ENCODE peak calls at places on chromosomes 3 and 15, in ten cellular contexts. I is heart right ventricle, F is body of pancreas, V is MM.1S, U is neuronal stem cell, H is adrenal gland, L is breast epithelium, O is A549, A is cardiac muscle cell, C is SJSA1. M is an unnamed sample. For H3K4me1 and H3K9me3, the result is how much of the 10 kb centered on the place peaks cover.

GRCh38 chr3:187983484-187984124 is 170.4 kb upstream of the LPP start:
- DNase-seq in F (no peak), A (no peak), O (no peak), V (no peak), U (no peak), L (no peak), C (no peak), I (peak), H (peak), M (no peak)

GRCh38 chr3:10549617-10550228 is 44.3 kb upstream of the ATP2B2 start:
- DNase-seq in C (no peak), U (no peak), A (no peak), H (no peak), L (peak), F (no peak), I (no peak), V (no peak), O (no peak), M (no peak)

GRCh38 chr3:78604328-78604727 is 1163.5 kb downstream of the ROBO1 start:
- DNase-seq in C (no peak), I (no peak), L (no peak), H (no peak), A (peak), U (no peak), O (no peak), F (no peak), V (no peak), M (no peak)

GRCh38 chr15:38671675-38672141 is 107.1 kb upstream of the RASGRP1 start:
- DNase-seq in O (no peak), I (no peak), A (no peak), V (no peak), H (no peak), F (no peak), U (no peak), L (no peak), C (no peak), M (no peak)

GRCh38 chr15:56971571-56971970 is 53.1 kb downstream of the TCF12 start:
- DNase-seq in H (no peak), V (no peak), I (no peak), F (no peak), O (no peak), C (no peak), L (no peak), A (peak), U (no peak), M (no peak)

GRCh38 chr3:196569003-196569516 is 600 bp downstream of the FBXO45 start:
- DNase-seq in O (peak), L (no peak), F (peak), U (no peak), V (peak), I (no peak), H (peak), A (peak), C (peak), M (peak)

GRCh38 chr3:9731206-9732079 is at the start of gene BRPF1:
- DNase-seq in V (peak), L (peak), U (peak), H (peak), C (peak), O (peak), I (peak), A (peak), F (peak), M (peak)

GRCh38 chr3:126170073-126170916 is 10.1 kb downstream of the ALDH1L1 start:
- DNase-seq in A (peak), I (no peak), C (no peak), U (no peak), V (no peak), H (no peak), O (no peak), F (no peak), L (no peak), M (no peak)

GRCh38 chr3:25508901-25509300 is 80.8 kb downstream of the RARB start:
- DNase-seq in I (no peak), C (peak), U (no peak), A (peak), L (no peak), H (no peak), V (no peak), O (peak), F (no peak), M (no peak)

GRCh38 chr15:35673093-35673573 is 127.2 kb upstream of the DPH6 start:
- DNase-seq in O (no peak), H (no peak), I (peak), C (no peak), V (no peak), U (no peak), L (no peak), F (no peak), A (no peak), M (peak)

GRCh38 chr3:101950510-101950909 is 101.2 kb downstream of the NFKBIZ start:
- DNase-seq in H (no peak), I (no peak), O (peak), V (no peak), F (no peak), U (no peak), A (peak), C (no peak), L (no peak), M (no peak)

GRCh38 chr15:38069506-38069905 is 135.1 kb downstream of the TMCO5A start:
- DNase-seq in U (no peak), I (peak), O (peak), L (no peak), A (peak), V (no peak), C (peak), H (no peak), F (peak), M (peak)

GRCh38 chr15:67143646-67144045 is 78.2 kb downstream of the SMAD3 start:
- DNase-seq in C (no peak), F (no peak), A (no peak), H (no peak), I (no peak), V (no peak), O (no peak), U (no peak), L (no peak), M (no peak)
- H3K4me1 ChIP-seq in C (half or more), F (half or more), A (half or more), H (under half), I (half or more), V (under half), O (half or more), U (under half), L (under half), M (half or more)

GRCh38 chr15:20340931-20341661 is 200.5 kb downstream of the GOLGA6L6 start:
- DNase-seq in H (no peak), L (peak), V (peak), F (peak), I (peak), A (peak), U (no peak), C (peak), O (peak), M (no peak)
- H3K9me3 ChIP-seq in H (under half), L (under half), V (under half), F (under half), I (under half), A (under half), U (under half), C (under half), O (half or more), M (under half)

DNA sequence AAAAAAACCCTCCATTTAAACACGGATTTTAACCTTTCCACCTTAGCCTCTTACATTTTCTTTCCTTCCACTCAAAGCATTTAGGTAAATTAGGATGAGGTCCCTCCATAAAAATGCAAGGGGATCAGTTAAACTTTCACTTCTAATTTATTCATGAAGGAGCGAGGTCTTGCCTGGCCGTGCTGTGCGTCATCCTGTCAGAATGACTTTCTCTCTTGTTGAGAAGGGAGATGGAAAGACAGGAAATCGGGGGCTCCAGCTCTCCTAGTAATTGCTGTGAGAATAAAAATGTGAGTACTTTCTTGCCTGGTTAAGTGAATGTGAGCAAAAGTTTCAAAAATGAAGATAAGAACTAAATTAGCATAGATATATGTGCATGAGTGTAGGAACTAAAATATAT is 962.3 kb upstream of the NR2F2 start:
- DNase-seq in V (no peak), F (no peak), H (peak), L (no peak), U (no peak), O (no peak), I (peak), A (peak), C (no peak), M (no peak)
- H3K4me3 ChIP-seq in V (no peak), F (no peak), H (no peak), L (no peak), U (no peak), O (no peak), I (no peak), A (no peak), C (no peak), M (no peak)

GRCh38 chr3:124836448-124836847 is 50.7 kb downstream of the ITGB5 start:
- DNase-seq in H (no peak), C (no peak), A (no peak), F (no peak), L (no peak), I (no peak), V (no peak), O (no peak), U (no peak), M (no peak)

GRCh38 chr3:124837730-124838186 is 49.4 kb downstream of the ITGB5 start:
- DNase-seq in U (no peak), F (peak), H (peak), L (no peak), I (peak), V (no peak), O (peak), C (no peak), A (peak), M (peak)

GRCh38 chr3:124839896-124840295 is 47.3 kb downstream of the ITGB5 start:
- DNase-seq in V (no peak), F (no peak), H (no peak), I (no peak), U (no peak), O (no peak), C (no peak), A (no peak), L (no peak), M (no peak)

GRCh38 chr3:124837065-124837464 is 50.1 kb downstream of the ITGB5 start:
- DNase-seq in V (no peak), C (no peak), U (no peak), A (no peak), H (no peak), O (no peak), L (no peak), F (no peak), I (no peak), M (no peak)

GRCh38 chr3:124838963-124839362 is 48.2 kb downstream of the ITGB5 start:
- DNase-seq in C (no peak), U (no peak), F (no peak), I (no peak), V (no peak), A (no peak), H (no peak), O (no peak), L (no peak), M (peak)
- H3K4me1 ChIP-seq in C (under half), U (under half), F (under half), I (half or more), V (under half), A (under half), H (under half), O (half or more), L (under half), M (half or more)

GRCh38 chr15:25176616-25176923 is 221.8 kb downstream of the SNRPN start:
- DNase-seq in A (no peak), C (peak), U (no peak), V (no peak), H (no peak), O (no peak), F (no peak), I (no peak), L (peak), M (peak)

GRCh38 chr15:25178835-25179672 is 224.3 kb downstream of the SNRPN start:
- DNase-seq in H (no peak), L (peak), A (no peak), V (no peak), C (no peak), I (no peak), O (no peak), U (no peak), F (peak), M (no peak)

GRCh38 chr15:25175789-25176615 is 221.2 kb downstream of the SNRPN start:
- DNase-seq in L (no peak), C (no peak), A (no peak), I (peak), H (no peak), U (no peak), F (peak), V (no peak), O (no peak), M (no peak)

GRCh38 chr15:25177955-25178801 is 223.4 kb downstream of the SNRPN start:
- DNase-seq in H (no peak), U (no peak), V (no peak), L (peak), C (peak), O (no peak), F (peak), I (peak), A (no peak), M (no peak)

DNA sequence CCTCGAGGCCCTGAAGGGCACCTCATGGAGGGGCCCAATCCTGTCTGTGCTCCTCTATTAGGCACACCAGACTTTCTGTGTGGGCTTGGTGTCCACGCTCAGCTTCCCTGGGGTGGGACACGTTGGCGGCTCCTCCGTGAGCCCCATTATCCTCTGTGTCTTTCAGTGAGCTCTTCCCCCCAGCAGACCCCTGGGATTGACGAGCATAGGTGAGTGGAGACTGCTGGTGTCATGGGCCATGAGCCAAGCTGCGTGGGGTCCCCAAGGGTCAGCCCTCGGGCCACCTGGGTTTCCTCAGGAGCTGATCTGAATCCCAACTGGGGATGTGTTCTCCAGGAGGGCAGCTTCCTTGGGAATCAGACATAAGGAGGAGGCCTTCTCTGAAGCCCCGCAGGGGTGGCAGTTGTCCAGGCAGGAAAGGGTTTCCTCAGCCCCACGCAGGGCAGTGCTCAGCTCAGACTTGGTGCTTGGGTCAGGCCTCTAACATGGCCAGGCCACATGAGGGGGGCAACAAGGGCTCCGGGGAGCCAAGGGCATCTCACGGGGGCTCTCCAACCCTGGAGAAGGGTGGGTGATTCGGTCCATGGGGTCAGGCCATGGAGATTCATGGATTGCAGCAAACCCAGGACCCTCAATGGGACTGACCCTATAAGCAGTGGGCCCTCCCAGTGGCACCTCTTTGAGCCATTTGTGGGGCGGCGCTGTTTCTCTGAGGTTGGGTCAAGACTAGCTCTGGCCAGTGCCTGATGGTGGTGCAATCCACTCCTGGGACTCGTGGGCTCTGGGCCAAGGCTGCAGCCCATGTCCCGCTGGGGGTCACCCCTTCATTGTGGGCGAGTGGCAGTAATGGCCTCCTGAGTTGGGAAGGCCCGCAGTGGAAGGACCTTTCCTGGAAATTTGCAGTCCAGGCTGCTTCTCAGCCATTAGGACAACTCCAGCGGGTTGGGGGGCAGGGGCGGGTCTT is 222.5 kb downstream of the SNRPN start:
- DNase-seq in L (peak), H (no peak), F (no peak), C (peak), I (peak), A (no peak), O (no peak), U (no peak), V (no peak), M (no peak)
- H3K9me3 ChIP-seq in L (half or more), H (under half), F (under half), C (under half), I (under half), A (under half), O (under half), U (under half), V (under half), M (half or more)

GRCh38 chr3:73552700-73553099 is 72.0 kb downstream of the PDZRN3 start:
- DNase-seq in F (no peak), O (no peak), A (peak), U (no peak), H (no peak), V (no peak), I (no peak), C (no peak), L (no peak), M (no peak)
- H3K4me3 ChIP-seq in F (no peak), O (no peak), A (no peak), U (no peak), H (no peak), V (no peak), I (no peak), C (no peak), L (no peak), M (no peak)

DNA sequence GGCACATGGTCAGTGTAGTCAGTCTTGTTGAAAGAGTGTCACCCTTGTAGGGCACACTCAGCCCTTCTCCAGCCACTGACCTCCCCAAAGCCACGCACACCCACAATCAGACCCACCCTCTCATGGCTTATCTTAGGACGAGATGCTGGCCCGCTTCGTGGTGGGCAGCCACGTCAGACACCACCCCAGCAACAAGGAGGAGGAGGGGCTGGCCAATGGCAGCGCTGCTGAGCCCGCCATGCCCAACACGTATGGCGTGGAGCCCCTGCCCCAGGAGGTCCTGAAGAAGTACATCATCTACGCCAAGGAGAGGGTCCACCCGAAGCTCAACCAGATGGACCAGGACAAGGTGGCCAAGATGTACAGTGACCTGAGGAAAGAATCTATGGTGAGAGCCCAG is 10.1 kb upstream of the PODXL2 start:
- DNase-seq in H (no peak), L (no peak), U (no peak), O (no peak), V (no peak), I (no peak), A (no peak), F (no peak), C (no peak), M (no peak)
- H3K4me1 ChIP-seq in H (under half), L (under half), U (under half), O (under half), V (under half), I (under half), A (under half), F (under half), C (under half), M (under half)

DNA sequence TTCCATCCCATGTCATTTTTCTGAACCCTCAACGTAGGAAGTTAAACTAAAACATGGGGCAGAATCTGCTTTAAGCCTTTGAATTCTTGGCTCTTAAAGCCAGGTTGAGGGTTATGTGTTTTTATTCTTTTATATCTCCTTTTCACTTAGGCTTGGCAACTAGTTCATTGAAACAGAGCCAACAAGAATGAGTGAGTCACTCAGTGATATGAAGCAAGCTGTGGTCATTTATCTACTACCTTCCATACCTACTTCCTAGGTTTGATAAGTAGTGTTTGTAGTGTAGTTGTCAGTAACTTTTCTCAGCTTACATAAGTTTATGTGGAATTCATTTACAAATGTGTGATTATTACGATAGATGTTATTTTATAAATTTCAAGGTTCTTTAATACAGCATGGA is 67.4 kb downstream of the SNRPN start:
- DNase-seq in U (no peak), V (no peak), L (no peak), O (no peak), A (peak), C (no peak), H (no peak), F (no peak), I (no peak), M (no peak)
- H3K9me3 ChIP-seq in U (under half), V (under half), L (half or more), O (under half), A (under half), C (under half), H (under half), F (under half), I (half or more), M (under half)

GRCh38 chr3:71131893-71132314 is 451.6 kb downstream of the FOXP1 start:
- DNase-seq in U (no peak), I (no peak), A (no peak), H (no peak), F (no peak), V (no peak), L (no peak), O (no peak), C (no peak), M (no peak)
- H3K4me3 ChIP-seq in U (no peak), I (no peak), A (peak), H (no peak), F (no peak), V (no peak), L (no peak), O (no peak), C (no peak), M (no peak)

M was measured in Caco-2.